ENCODE peak calls at places on chromosomes 1 and 21, in ten cellular contexts. S is foreskin fibroblast, K is heart left ventricle, G is neural crest cell, M is fibroblast of mammary gland, N is AG04449, P is AG04450, J is progenitor cell of endocrine pancreas, R is mucosa of descending colon, Q is fibroblast of villous mesenchyme. E is an unnamed sample.

GRCh38 chr1:225747566-225747965 is 30.1 kb upstream of the SRP9 start:
- DNase-seq in S (no peak), K (no peak), G (no peak), M (peak), N (no peak), P (no peak), J (no peak), R (no peak), Q (peak), E (no peak)

GRCh38 chr1:241221319-241221718 is 135.7 kb downstream of the RGS7 start:
- DNase-seq in S (no peak), K (no peak), G (no peak), M (no peak), N (no peak), P (no peak), J (no peak), R (peak), Q (no peak), E (no peak)

GRCh38 chr21:39519835-39520234 is 68.1 kb downstream of the SH3BGR start:
- DNase-seq in S (no peak), K (no peak), G (no peak), M (no peak), N (no peak), P (no peak), J (no peak), R (no peak), Q (no peak), E (no peak)

GRCh38 chr21:15671188-15671587 is 58.6 kb upstream of the USP25 start:
- DNase-seq in S (no peak), K (no peak), G (no peak), M (no peak), N (no peak), P (no peak), J (no peak), R (no peak), Q (no peak), E (no peak)

GRCh38 chr1:39720094-39720999 is 18.3 kb upstream of the PPIE start:
- DNase-seq in S (peak), K (no peak), G (no peak), M (peak), N (no peak), P (peak), J (no peak), R (peak), Q (peak), E (no peak)

GRCh38 chr21:46082638-46083270 is 15.2 kb upstream of the COL6A2 start:
- DNase-seq in S (no peak), K (no peak), G (no peak), M (no peak), N (no peak), P (no peak), J (no peak), R (no peak), Q (no peak), E (no peak)

GRCh38 chr1:85361606-85362005 is 85.2 kb upstream of the BCL10 start:
- DNase-seq in S (no peak), K (no peak), G (no peak), M (no peak), N (no peak), P (no peak), J (no peak), R (no peak), Q (no peak), E (no peak)

GRCh38 chr1:57017717-57018116 is 51.9 kb upstream of the C8B start:
- DNase-seq in S (peak), K (no peak), G (peak), M (peak), N (no peak), P (no peak), J (no peak), R (no peak), Q (no peak), E (no peak)

GRCh38 chr1:187816646-187817045 is 987.9 kb downstream of the PLA2G4A start:
- DNase-seq in S (no peak), K (no peak), G (no peak), M (no peak), N (no peak), P (no peak), J (no peak), R (no peak), Q (no peak), E (no peak)

GRCh38 chr1:221494670-221495069 is 247.2 kb downstream of the DUSP10 start:
- DNase-seq in S (peak), K (peak), G (no peak), M (peak), N (no peak), P (no peak), J (no peak), R (peak), Q (peak), E (no peak)

GRCh38 chr1:227945891-227946623 is 1.7 kb downstream of the WNT9A start:
- DNase-seq in S (peak), K (peak), G (no peak), M (peak), N (no peak), P (no peak), J (peak), R (peak), Q (peak), E (peak)

GRCh38 chr1:88774151-88774556 is 90.1 kb downstream of the PKN2 start:
- DNase-seq in S (no peak), K (no peak), G (no peak), M (no peak), N (no peak), P (no peak), J (no peak), R (peak), Q (no peak), E (no peak)

GRCh38 chr1:208086116-208086515 is 158.1 kb downstream of the PLXNA2 start:
- DNase-seq in S (peak), K (no peak), G (no peak), M (peak), N (no peak), P (no peak), J (no peak), R (no peak), Q (no peak), E (no peak)

GRCh38 chr1:21337931-21338567 is 47.8 kb upstream of the ECE1 start:
- DNase-seq in S (peak), K (peak), G (no peak), M (peak), N (no peak), P (no peak), J (no peak), R (peak), Q (peak), E (no peak)

GRCh38 chr1:3639397-3639911 is 10.4 kb downstream of the WRAP73 start:
- DNase-seq in S (no peak), K (no peak), G (no peak), M (no peak), N (no peak), P (no peak), J (no peak), R (no peak), Q (no peak), E (no peak)

GRCh38 chr1:204065174-204065985 is 7.5 kb upstream of the SOX13 start:
- DNase-seq in S (peak), K (peak), G (no peak), M (peak), N (no peak), P (no peak), J (no peak), R (peak), Q (peak), E (no peak)

GRCh38 chr1:185745165-185745564 is 11.0 kb downstream of the HMCN1 start:
- DNase-seq in S (no peak), K (no peak), G (no peak), M (no peak), N (no peak), P (no peak), J (no peak), R (no peak), Q (no peak), E (no peak)

GRCh38 chr1:155207578-155208405 is at the start of gene THBS3:
- DNase-seq in S (peak), K (peak), G (peak), M (no peak), N (no peak), P (no peak), J (no peak), R (peak), Q (no peak), E (no peak)

GRCh38 chr21:44434936-44435635 is 20.2 kb upstream of the LRRC3 start:
- DNase-seq in S (no peak), K (no peak), G (no peak), M (no peak), N (no peak), P (no peak), J (peak), R (no peak), Q (no peak), E (no peak)

GRCh38 chr1:234396871-234397270 is 23.6 kb downstream of the COA6 start:
- DNase-seq in S (no peak), K (no peak), G (no peak), M (no peak), N (no peak), P (no peak), J (no peak), R (no peak), Q (no peak), E (no peak)

GRCh38 chr1:1205769-1206375 is 520 bp downstream of the TNFRSF18 start:
- DNase-seq in S (no peak), K (peak), G (no peak), M (no peak), N (no peak), P (no peak), J (no peak), R (no peak), Q (no peak), E (peak)

GRCh38 chr1:40980453-40981121 is 1.1 kb downstream of the CTPS1 start:
- DNase-seq in S (peak), K (peak), G (peak), M (peak), N (no peak), P (no peak), J (no peak), R (peak), Q (peak), E (peak)

GRCh38 chr1:233294991-233295774 is at the start of gene PCNX2:
- DNase-seq in S (peak), K (no peak), G (peak), M (peak), N (no peak), P (no peak), J (peak), R (peak), Q (peak), E (peak)

GRCh38 chr1:170445096-170445495 is 86.9 kb upstream of the GORAB start:
- DNase-seq in S (peak), K (no peak), G (no peak), M (peak), N (no peak), P (peak), J (no peak), R (no peak), Q (peak), E (no peak)

GRCh38 chr1:15736666-15737229 is 690 bp downstream of the SLC25A34 start:
- DNase-seq in S (no peak), K (peak), G (no peak), M (no peak), N (no peak), P (no peak), J (no peak), R (peak), Q (no peak), E (no peak)

GRCh38 chr1:229972600-229973296 is 94.3 kb upstream of the GALNT2 start:
- DNase-seq in S (no peak), K (no peak), G (no peak), M (no peak), N (no peak), P (no peak), J (no peak), R (peak), Q (peak), E (no peak)

GRCh38 chr1:41915786-41916571 is 2.7 kb downstream of the HIVEP3 start:
- DNase-seq in S (no peak), K (peak), G (no peak), M (no peak), N (no peak), P (no peak), J (no peak), R (peak), Q (no peak), E (no peak)

GRCh38 chr1:47563206-47563605 is 125.4 kb downstream of the FOXD2 start:
- DNase-seq in S (no peak), K (no peak), G (no peak), M (peak), N (no peak), P (no peak), J (no peak), R (no peak), Q (no peak), E (no peak)

GRCh38 chr21:36209626-36210171 is 53.1 kb downstream of the DOP1B start:
- DNase-seq in S (peak), K (no peak), G (no peak), M (peak), N (no peak), P (peak), J (no peak), R (peak), Q (peak), E (no peak)

GRCh38 chr1:1128454-1129139 is 12.7 kb upstream of the C1orf159 start:
- DNase-seq in S (no peak), K (no peak), G (no peak), M (no peak), N (no peak), P (no peak), J (no peak), R (peak), Q (no peak), E (no peak)

GRCh38 chr1:108643492-108644333 is 17.2 kb downstream of the HENMT1 start:
- DNase-seq in S (peak), K (no peak), G (no peak), M (peak), N (peak), P (peak), J (no peak), R (peak), Q (peak), E (no peak)

GRCh38 chr1:242467556-242468145 is 56.8 kb downstream of the PLD5 start:
- DNase-seq in S (peak), K (peak), G (peak), M (peak), N (no peak), P (no peak), J (peak), R (peak), Q (peak), E (no peak)

GRCh38 chr1:151199860-151200581 is 1.7 kb downstream of the PIP5K1A start:
- DNase-seq in S (peak), K (no peak), G (no peak), M (peak), N (no peak), P (peak), J (no peak), R (no peak), Q (peak), E (no peak)

GRCh38 chr21:45993210-45994085 is 11.9 kb downstream of the COL6A1 start:
- DNase-seq in S (peak), K (peak), G (no peak), M (peak), N (no peak), P (no peak), J (no peak), R (no peak), Q (no peak), E (peak)

GRCh38 chr1:231058416-231059109 is 18.5 kb upstream of the FAM89A start:
- DNase-seq in S (no peak), K (no peak), G (no peak), M (no peak), N (no peak), P (no peak), J (peak), R (no peak), Q (no peak), E (no peak)

GRCh38 chr1:29310616-29311180 is 74.4 kb downstream of the PTPRU start:
- DNase-seq in S (no peak), K (no peak), G (no peak), M (no peak), N (no peak), P (no peak), J (no peak), R (no peak), Q (no peak), E (no peak)

GRCh38 chr1:64982134-64982533 is 15.8 kb upstream of the JAK1 start:
- DNase-seq in S (no peak), K (no peak), G (no peak), M (no peak), N (no peak), P (no peak), J (no peak), R (no peak), Q (no peak), E (no peak)

GRCh38 chr1:183318433-183318832 is 99.7 kb downstream of the NMNAT2 start:
- DNase-seq in S (peak), K (peak), G (no peak), M (peak), N (peak), P (peak), J (no peak), R (peak), Q (peak), E (no peak)

GRCh38 chr1:17653728-17654351 is 101.3 kb upstream of the ACTL8 start:
- DNase-seq in S (peak), K (no peak), G (peak), M (peak), N (no peak), P (peak), J (peak), R (peak), Q (peak), E (no peak)

GRCh38 chr1:89907669-89908293 is 86.9 kb downstream of the LRRC8D start:
- DNase-seq in S (peak), K (no peak), G (no peak), M (peak), N (no peak), P (no peak), J (no peak), R (no peak), Q (peak), E (no peak)

GRCh38 chr1:27127419-27127818 is 27.5 kb downstream of the SLC9A1 start:
- DNase-seq in S (no peak), K (no peak), G (no peak), M (no peak), N (no peak), P (no peak), J (no peak), R (no peak), Q (no peak), E (no peak)
- TF ChIP-seq CTCF in S (peak), K (no peak), G (no peak), M (no peak), N (peak), P (peak), J (peak), R (no peak), Q (peak), E (no peak)

DNA sequence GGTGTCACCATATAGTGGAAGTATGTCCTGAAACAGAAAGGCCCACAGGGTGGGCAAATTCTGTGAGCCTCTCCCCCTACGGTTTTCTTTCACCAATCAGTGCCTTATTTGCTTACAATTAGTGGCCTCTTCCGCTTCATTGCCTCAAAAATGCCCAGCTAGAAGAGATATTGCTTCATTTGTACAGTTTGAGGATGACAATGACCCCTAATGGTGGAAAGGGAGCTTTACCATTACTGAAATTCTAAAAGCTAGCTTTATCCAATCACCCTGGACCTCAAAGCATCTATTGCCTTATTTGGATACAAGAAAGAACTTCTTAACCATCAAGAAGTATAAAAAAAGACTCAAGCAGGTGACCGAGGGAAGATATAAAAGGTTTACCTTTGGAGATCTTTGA is 49.6 kb downstream of the LRRC71 start:
- DNase-seq in S (peak), K (no peak), G (no peak), M (no peak), N (no peak), P (no peak), J (no peak), R (no peak), Q (peak), E (no peak)
- TF ChIP-seq CTCF in S (peak), K (no peak), G (peak), M (peak), N (peak), P (peak), J (peak), R (no peak), Q (peak), E (no peak)

GRCh38 chr1:243712242-243712641 is 137.8 kb downstream of the AKT3 start:
- DNase-seq in S (no peak), K (no peak), G (no peak), M (no peak), N (no peak), P (no peak), J (no peak), R (no peak), Q (no peak), E (no peak)

GRCh38 chr1:243713470-243714186 is 136.4 kb downstream of the AKT3 start:
- DNase-seq in S (peak), K (no peak), G (peak), M (peak), N (peak), P (no peak), J (no peak), R (no peak), Q (peak), E (peak)

GRCh38 chr1:243715285-243715684 is 134.8 kb downstream of the AKT3 start:
- DNase-seq in S (peak), K (no peak), G (no peak), M (peak), N (no peak), P (no peak), J (no peak), R (no peak), Q (peak), E (no peak)

GRCh38 chr1:243710467-243710866 is 139.6 kb downstream of the AKT3 start:
- DNase-seq in S (no peak), K (no peak), G (no peak), M (no peak), N (no peak), P (no peak), J (no peak), R (no peak), Q (no peak), E (no peak)

DNA sequence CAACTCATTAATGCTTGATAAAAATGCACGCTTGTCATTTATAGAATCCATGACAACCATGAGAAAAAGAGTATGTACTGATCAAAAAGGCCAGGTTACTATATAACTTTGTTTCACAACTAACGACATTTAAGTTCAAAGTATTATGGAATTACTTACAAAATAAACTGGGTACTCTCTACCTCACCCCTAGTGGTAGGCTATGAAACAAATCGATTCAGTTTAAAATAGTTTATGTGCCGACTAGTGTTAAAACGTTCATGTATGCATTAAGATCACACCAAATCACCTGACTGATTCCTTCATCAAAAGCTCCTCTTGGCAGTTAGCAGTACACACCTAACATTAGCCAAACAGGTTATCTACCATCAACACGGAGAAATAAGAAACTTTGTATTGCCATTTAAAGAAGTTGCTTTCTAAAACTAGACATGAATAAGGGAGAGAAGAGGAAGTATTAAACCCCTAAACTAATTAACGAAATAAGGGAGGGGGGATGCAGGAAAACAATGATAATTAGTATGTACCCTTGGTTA is 137.1 kb downstream of the AKT3 start:
- DNase-seq in S (no peak), K (no peak), G (no peak), M (peak), N (no peak), P (no peak), J (no peak), R (no peak), Q (peak), E (no peak)
- TF ChIP-seq CTCF in S (peak), K (peak), G (peak), M (peak), N (no peak), P (peak), J (peak), R (no peak), Q (peak), E (no peak)

DNA sequence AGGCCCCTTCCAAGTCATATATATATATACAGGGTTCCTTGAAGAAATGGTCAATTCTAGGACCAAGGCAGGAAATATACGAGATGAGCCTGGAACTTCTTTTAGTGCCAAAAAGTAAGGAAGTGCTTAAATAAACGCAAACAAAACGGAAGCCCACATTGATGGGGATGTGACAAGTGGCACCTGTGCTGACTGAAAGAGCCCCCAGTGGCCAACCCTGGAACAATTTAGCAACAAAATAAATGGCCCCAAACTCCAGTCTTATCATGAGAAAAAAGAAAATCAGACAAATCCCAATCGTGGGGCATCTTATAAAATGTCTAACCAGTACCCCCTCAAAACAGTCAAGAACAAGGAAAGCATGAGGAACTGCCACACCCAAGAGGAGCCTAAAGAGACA is 17.7 kb downstream of the PLA2G5 start:
- DNase-seq in S (no peak), K (no peak), G (no peak), M (no peak), N (no peak), P (no peak), J (no peak), R (no peak), Q (no peak), E (no peak)
- TF ChIP-seq CTCF in S (no peak), K (peak), G (peak), M (peak), N (no peak), P (peak), J (peak), R (no peak), Q (no peak), E (no peak)

DNA sequence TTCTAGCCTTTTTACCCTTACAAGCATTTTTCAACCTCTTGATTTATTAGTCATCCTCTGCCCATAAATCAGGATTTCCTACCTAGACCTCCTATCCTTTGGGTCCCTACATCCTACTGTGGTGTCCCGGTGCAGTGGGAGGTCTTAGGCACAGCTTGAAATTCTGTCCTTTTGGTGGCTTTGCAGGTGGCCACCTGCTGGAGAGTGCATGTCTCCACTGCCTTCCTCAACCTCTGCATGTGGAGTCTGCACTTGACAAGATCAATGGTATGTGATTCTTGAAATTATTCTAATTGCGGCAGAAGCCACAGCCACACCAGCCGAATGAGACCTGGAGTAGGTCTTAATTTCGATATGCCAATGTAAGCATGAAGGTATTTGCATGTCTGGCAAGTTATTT is 11.4 kb upstream of the KCNA3 start:
- DNase-seq in S (no peak), K (no peak), G (no peak), M (no peak), N (no peak), P (no peak), J (no peak), R (no peak), Q (no peak), E (no peak)
- TF ChIP-seq CTCF in S (no peak), K (no peak), G (no peak), M (no peak), N (no peak), P (no peak), J (peak), R (no peak), Q (no peak), E (no peak)